ENCODE peak calls at places on chromosome X, in five cellular contexts. J, T, A, F and Y are unnamed samples. For H3K4me1, the result is how much of the 10 kb centered on the place peaks cover.

GRCh38 chrX:47266643-47267042 is 33.8 kb downstream of the USP11 start:
- DNase-seq in J (no peak), T (no peak), A (no peak), F (no peak), Y (no peak)

GRCh38 chrX:47838361-47838760 is 1.7 kb downstream of the ZNF81 start:
- DNase-seq in J (no peak), T (no peak), A (no peak), F (no peak), Y (no peak)

GRCh38 chrX:153539171-153539978 is 21.9 kb downstream of the ATP2B3 start:
- DNase-seq in J (peak), T (peak), A (peak), F (peak), Y (peak)

GRCh38 chrX:110795645-110796510 is at the start of gene CHRDL1:
- DNase-seq in J (peak), T (no peak), A (peak), F (peak), Y (peak)

GRCh38 chrX:102976290-102976689 is 39.2 kb downstream of the RAB40AL start:
- DNase-seq in J (no peak), T (no peak), A (no peak), F (no peak), Y (no peak)

GRCh38 chrX:25968920-25969319 is 169.2 kb upstream of the MAGEB18 start:
- DNase-seq in J (peak), T (no peak), A (no peak), F (no peak), Y (no peak)

GRCh38 chrX:87805829-87806490 is 288.4 kb downstream of the KLHL4 start:
- DNase-seq in J (no peak), T (no peak), A (no peak), F (no peak), Y (no peak)

GRCh38 chrX:143571521-143571920 is 54.2 kb upstream of the SPANXN3 start:
- DNase-seq in J (no peak), T (no peak), A (no peak), F (no peak), Y (no peak)

GRCh38 chrX:23338334-23338733 is 3.7 kb downstream of the PTCHD1 start:
- DNase-seq in J (no peak), T (no peak), A (no peak), F (no peak), Y (no peak)

GRCh38 chrX:10016516-10017132 is 49.5 kb downstream of the CLDN34 start:
- DNase-seq in J (no peak), T (no peak), A (no peak), F (no peak), Y (no peak)

GRCh38 chrX:27890611-27891010 is 82.8 kb downstream of the MAGEB10 start:
- DNase-seq in J (peak), T (no peak), A (no peak), F (no peak), Y (no peak)

GRCh38 chrX:115650449-115650848 is 89.5 kb downstream of the PLS3 start:
- DNase-seq in J (peak), T (no peak), A (no peak), F (no peak), Y (no peak)

GRCh38 chrX:69060631-69061408 is 104.4 kb downstream of the PJA1 start:
- DNase-seq in J (no peak), T (no peak), A (peak), F (peak), Y (no peak)

GRCh38 chrX:18664947-18665346 is 7.0 kb downstream of the RS1 start:
- DNase-seq in J (no peak), T (no peak), A (no peak), F (no peak), Y (no peak)

GRCh38 chrX:16796298-16796697 is 10.0 kb downstream of the TXLNG start:
- DNase-seq in J (no peak), T (no peak), A (no peak), F (no peak), Y (no peak)

GRCh38 chrX:81489987-81490386 is 288.1 kb downstream of the SH3BGRL start:
- DNase-seq in J (peak), T (no peak), A (no peak), F (no peak), Y (no peak)

GRCh38 chrX:34900691-34901090 is 41.9 kb upstream of the FAM47B start:
- DNase-seq in J (no peak), T (no peak), A (no peak), F (no peak), Y (no peak)
- H3K4me3 ChIP-seq in J (no peak), T (no peak), A (no peak), F (no peak), Y (no peak)

GRCh38 chrX:2700405-2701320 is 9.6 kb downstream of the CD99 start:
- DNase-seq in J (no peak), T (no peak), A (no peak), F (no peak), Y (no peak)
- H3K4me1 ChIP-seq in J (half or more), T (under half), A (half or more), F (under half), Y (under half)

GRCh38 chrX:77450415-77450814 is 3.2 kb downstream of the FGF16 start:
- DNase-seq in J (no peak), T (no peak), A (no peak), F (no peak), Y (no peak)
- H3K27ac ChIP-seq in J (no peak), T (no peak), A (no peak), F (no peak), Y (no peak)

DNA sequence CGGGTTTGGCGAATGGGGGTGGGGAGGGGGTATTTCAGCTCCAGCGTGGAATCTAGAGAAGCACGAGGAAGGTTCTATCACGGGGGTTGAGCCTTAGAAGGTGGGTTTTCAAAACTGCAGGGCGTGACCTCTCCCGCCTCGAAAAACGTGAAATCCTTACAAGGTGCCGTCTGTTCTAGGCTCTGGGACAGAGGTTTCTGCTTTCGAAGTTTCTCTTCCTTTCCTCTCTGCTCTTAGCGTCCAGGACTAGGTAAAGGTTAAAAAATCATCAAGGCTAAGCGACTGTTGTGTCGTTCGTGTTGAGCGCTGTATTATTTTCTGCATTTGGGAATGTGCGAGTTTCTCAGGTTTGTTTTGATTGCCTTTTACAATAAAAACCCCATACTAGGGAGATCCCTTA is 1.1 kb downstream of the FHL1 start:
- DNase-seq in J (no peak), T (no peak), A (no peak), F (no peak), Y (no peak)
- H3K4me3 ChIP-seq in J (no peak), T (peak), A (peak), F (no peak), Y (peak)

GRCh38 chrX:19864736-19865135 is 22.7 kb downstream of the SH3KBP1 start:
- DNase-seq in J (no peak), T (no peak), A (no peak), F (no peak), Y (no peak)
- H3K4me1 ChIP-seq in J (under half), T (under half), A (under half), F (under half), Y (half or more)

DNA sequence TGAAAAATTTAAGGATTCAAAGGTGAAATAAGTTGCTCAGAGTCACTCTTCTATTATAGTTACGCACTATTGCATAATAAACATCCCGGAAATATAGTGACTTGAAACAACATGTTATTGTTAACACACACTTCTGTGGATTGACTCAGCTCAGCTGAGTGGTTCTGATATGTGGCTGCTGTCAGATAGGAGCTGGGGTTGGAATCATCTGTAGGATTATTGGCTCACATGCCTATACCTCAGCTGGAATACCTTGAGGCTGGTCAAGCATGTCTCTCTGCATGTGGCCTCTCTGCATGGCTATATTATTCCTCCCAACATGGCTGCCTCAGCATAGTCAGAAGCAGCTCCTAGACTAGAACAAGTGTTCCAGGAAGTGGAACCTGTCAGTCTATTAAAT is 486.7 kb upstream of the MAGEB2 start:
- DNase-seq in J (no peak), T (no peak), A (no peak), F (no peak), Y (no peak)
- H3K27ac ChIP-seq in J (no peak), T (no peak), A (no peak), F (no peak), Y (no peak)

DNA sequence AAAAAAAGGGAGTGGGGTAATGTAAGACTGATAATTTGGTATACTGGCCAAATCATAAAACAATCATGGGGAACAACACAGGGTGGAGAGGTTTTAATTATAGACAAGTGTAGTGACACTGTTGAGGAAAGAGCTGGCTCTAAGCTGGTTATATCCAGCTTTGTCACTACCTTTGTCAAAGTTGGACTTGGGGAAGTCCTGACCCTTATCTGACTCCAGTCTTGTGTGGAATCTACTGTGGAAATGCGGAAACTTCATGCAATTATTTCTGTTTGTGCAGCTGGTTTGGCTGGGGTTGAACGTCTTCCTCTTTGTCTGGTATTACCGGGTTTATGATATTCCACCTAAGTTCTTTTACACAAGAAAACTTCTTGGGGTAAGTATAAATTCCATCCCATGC is 1.9 kb downstream of the CYBB start:
- DNase-seq in J (no peak), T (no peak), A (no peak), F (peak), Y (no peak)
- H3K4me3 ChIP-seq in J (no peak), T (no peak), A (no peak), F (no peak), Y (no peak)

GRCh38 chrX:107675365-107675654 is 47.0 kb downstream of the PRPS1 start:
- DNase-seq in J (no peak), T (no peak), A (no peak), F (no peak), Y (no peak)
- H3K4me1 ChIP-seq in J (under half), T (under half), A (under half), F (under half), Y (under half)

DNA sequence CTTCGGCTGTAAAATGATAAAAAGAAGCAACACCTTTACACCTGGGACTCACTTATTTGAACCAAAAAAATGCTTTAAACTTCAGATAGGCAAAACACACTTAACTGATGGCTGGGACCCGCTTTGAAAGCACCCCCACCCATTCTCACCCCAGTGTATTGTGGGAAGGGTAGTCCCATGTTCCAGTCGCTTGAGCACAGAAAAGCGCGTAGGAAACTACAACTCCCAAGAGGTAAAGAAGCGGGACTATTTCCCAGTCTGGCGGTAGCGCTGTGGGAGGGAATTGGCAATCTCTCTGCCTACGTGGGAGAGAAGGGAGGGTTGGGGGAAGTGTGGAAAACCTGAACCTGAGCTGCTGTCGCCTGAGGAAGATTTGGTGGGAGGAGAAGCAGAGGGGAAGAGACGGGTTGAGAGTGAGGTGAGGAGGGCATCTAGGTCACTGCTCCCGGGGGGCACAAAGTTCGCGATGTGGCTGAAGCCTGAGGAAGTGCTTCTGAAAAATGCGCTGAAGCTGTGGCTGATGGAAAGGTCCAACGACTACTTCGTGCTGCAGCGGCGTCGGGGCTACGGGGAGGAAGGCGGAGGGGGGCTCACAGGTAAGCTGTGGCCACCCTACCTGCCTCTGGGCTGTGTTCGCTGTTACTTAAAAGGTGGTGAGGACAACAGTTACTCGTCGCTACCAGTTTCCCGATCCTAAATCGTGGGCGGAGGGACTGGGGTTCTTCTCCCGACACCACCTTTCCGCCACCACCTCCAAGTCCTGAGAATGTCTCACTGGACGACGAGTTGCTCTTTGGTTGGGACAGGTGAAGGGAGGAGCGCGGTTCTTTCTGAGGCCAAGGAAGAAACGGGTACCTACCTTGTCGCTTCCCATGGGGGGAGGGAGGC is at the start of gene TBC1D8B:
- DNase-seq in J (peak), T (peak), A (peak), F (peak), Y (peak)
- H3K27ac ChIP-seq in J (no peak), T (peak), A (peak), F (peak), Y (peak)